ENCODE peak calls at places on chromosomes 7 and 10, in five cellular contexts. S is body of pancreas, I is A549, A is vagina, V is endothelial cell of umbilical vein. L is an unnamed sample. For H3K4me1, the result is how much of the 10 kb centered on the place peaks cover.

GRCh38 chr7:44059219-44060090 is 5.9 kb downstream of the PGAM2 start:
- DNase-seq in S (peak), I (no peak), A (no peak), V (no peak), L (no peak)

GRCh38 chr10:14995964-14996565 is 36.9 kb downstream of the MEIG1 start:
- DNase-seq in I (no peak), V (no peak), A (no peak), S (no peak), L (no peak)

GRCh38 chr10:43060291-43060690 is 16.6 kb upstream of the RET start:
- DNase-seq in A (no peak), S (no peak), V (no peak), I (no peak), L (no peak)

GRCh38 chr10:34001087-34001580 is 666.7 kb upstream of the NRP1 start:
- DNase-seq in A (no peak), S (no peak), I (no peak), V (no peak), L (no peak)

GRCh38 chr7:131498237-131498885 is 58.1 kb downstream of the PODXL start:
- DNase-seq in I (no peak), S (no peak), A (no peak), V (no peak), L (no peak)

GRCh38 chr10:101303087-101303753 is 50.7 kb upstream of the BTRC start:
- DNase-seq in V (no peak), A (no peak), S (no peak), I (no peak), L (no peak)

GRCh38 chr10:100781145-100781665 is 35.8 kb downstream of the PAX2 start:
- DNase-seq in A (no peak), V (no peak), I (no peak), S (no peak), L (no peak)

GRCh38 chr7:34849163-34849960 is 187.9 kb downstream of the DPY19L1 start:
- DNase-seq in V (peak), A (no peak), I (peak), S (no peak), L (peak)

GRCh38 chr10:33211123-33211878 is 123.2 kb downstream of the NRP1 start:
- DNase-seq in S (no peak), V (no peak), I (no peak), A (no peak), L (no peak)

GRCh38 chr7:91912500-91912899 is 28.2 kb upstream of the AKAP9 start:
- DNase-seq in V (peak), I (no peak), S (no peak), A (no peak), L (no peak)

GRCh38 chr10:71746344-71747037 is 26.8 kb downstream of the VSIR start:
- DNase-seq in S (peak), A (no peak), I (no peak), V (peak), L (no peak)

GRCh38 chr10:34045571-34046190 is 711.2 kb upstream of the NRP1 start:
- DNase-seq in S (no peak), A (no peak), I (no peak), V (no peak), L (no peak)

GRCh38 chr7:103690576-103690975 is 244.6 kb upstream of the SLC26A5 start:
- DNase-seq in I (no peak), A (no peak), V (no peak), S (no peak), L (no peak)

GRCh38 chr7:158023563-158024350 is 563.9 kb downstream of the PTPRN2 start:
- DNase-seq in V (no peak), S (no peak), I (no peak), A (no peak), L (no peak)

GRCh38 chr7:128937647-128938523 is at the start of gene IRF5:
- DNase-seq in I (peak), V (no peak), A (no peak), S (peak), L (no peak)
- H3K4me1 ChIP-seq in I (under half), V (under half), A (under half), S (under half), L (under half)

GRCh38 chr7:2529161-2530075 is 9.8 kb downstream of the LFNG start:
- DNase-seq in S (peak), V (peak), A (no peak), I (peak), L (no peak)
- H3K27ac ChIP-seq in S (peak), V (peak), A (peak), I (peak), L (peak)

GRCh38 chr10:29998142-29998808 is 61.1 kb downstream of the JCAD start:
- DNase-seq in A (no peak), I (peak), S (peak), V (peak), L (no peak)
- TF ChIP-seq POLR2A in A (no peak), I (no peak), S (no peak), V (no peak), L (no peak)

DNA sequence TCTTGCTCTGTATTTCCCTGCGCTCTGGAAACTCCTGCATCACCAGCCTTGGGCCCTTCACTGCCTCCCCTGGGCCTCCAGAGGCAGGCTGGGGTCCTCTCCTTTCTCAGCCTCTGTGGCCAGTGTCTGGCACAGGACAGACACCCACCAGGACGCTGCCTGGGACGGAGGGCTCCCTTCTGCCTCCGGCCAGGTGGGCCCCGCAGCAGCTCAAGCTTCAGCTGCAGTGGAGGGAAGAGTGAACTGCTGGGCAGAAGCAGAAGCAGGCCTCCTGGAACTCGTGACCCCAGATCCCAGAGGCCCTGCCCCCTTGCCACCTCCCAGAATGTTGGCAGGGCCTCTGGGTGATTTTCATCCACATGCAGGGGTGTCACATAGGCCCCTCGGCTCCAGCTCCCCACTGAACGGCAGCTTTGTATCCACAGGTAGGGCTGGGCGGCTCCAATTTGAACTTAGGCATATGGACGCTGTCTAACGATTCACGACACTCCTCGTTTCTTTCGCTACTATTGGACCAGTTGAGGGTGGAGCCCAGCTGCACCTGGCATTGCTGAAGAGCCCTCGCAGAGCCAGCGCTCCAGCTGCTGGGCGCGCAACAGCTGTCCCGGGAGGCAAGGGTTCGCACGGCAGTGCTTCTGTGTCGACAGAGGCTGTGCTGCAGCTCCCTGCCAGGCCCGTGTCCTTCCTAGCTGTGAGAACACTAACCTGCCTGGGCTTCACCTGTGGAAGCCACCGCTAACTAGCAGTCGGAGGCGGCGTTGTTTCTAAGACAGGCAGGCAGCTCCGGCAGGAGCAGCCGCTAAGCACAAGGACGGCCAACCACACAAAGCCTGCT is 18.4 kb upstream of the GPR146 start:
- DNase-seq in S (peak), V (no peak), A (no peak), I (no peak), L (no peak)
- H3K4me1 ChIP-seq in S (half or more), V (under half), A (under half), I (under half), L (under half)

DNA sequence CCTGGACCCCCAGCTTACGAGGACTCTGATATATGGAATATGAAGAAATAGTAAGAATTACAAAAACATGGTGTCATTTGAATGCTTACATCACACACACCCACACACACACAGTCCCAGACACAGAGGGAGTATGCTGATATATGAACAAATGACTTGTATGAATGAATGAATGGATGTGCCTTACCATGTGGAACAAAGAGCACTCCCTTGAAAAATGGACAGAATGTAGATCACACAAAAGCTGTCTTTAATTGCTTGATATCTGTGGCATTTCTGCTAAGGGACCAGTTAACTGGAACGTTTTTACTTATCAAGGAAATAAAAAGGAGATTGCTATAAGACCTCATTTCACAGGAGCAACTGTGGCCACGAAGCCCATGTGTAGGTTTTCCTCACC is 46.0 kb downstream of the PRTFDC1 start:
- DNase-seq in A (no peak), V (no peak), S (no peak), I (no peak), L (no peak)
- H3K27ac ChIP-seq in A (no peak), V (no peak), S (no peak), I (no peak), L (no peak)

GRCh38 chr10:113854757-113855626 is 531 bp downstream of the NHLRC2 start:
- DNase-seq in A (no peak), S (peak), V (peak), I (peak), L (no peak)
- TF ChIP-seq POLR2A in A (no peak), S (peak), V (peak), I (peak), L (no peak)

L was measured in esophagus muscularis mucosa.